ENCODE peak calls at places on chromosomes 7 and 10, in six cellular contexts. One of them, this sample, is unnamed.

GRCh38 chr10:115209133-115209532 is 116.0 kb downstream of the ATRNL1 start:
- DNase-seq in AML-193: no peak
- DNase-seq in iPS-NIHi11: no peak
- DNase-seq in mesendoderm: no peak
- DNase-seq in Calu3: no peak
- DNase-seq in T-cell: no peak
- DNase-seq in this sample: no peak

GRCh38 chr7:118029881-118030422 is 154.0 kb upstream of the LSM8 start:
- DNase-seq in AML-193: no peak
- DNase-seq in iPS-NIHi11: no peak
- DNase-seq in mesendoderm: no peak
- DNase-seq in Calu3: no peak
- DNase-seq in T-cell: no peak
- DNase-seq in this sample: no peak

GRCh38 chr10:15363031-15363430 is 8.1 kb downstream of the FAM171A1 start:
- DNase-seq in AML-193: no peak
- DNase-seq in iPS-NIHi11: no peak
- DNase-seq in mesendoderm: peak
- DNase-seq in Calu3: no peak
- DNase-seq in T-cell: no peak
- DNase-seq in this sample: no peak

GRCh38 chr10:59265140-59265539 is 88.7 kb downstream of the PHYHIPL start:
- DNase-seq in AML-193: no peak
- DNase-seq in iPS-NIHi11: peak
- DNase-seq in mesendoderm: peak
- DNase-seq in Calu3: no peak
- DNase-seq in T-cell: no peak
- DNase-seq in this sample: peak

GRCh38 chr7:103343758-103344452 is 662 bp downstream of the DNAJC2 start:
- DNase-seq in AML-193: peak
- DNase-seq in iPS-NIHi11: no peak
- DNase-seq in mesendoderm: peak
- DNase-seq in Calu3: peak
- DNase-seq in T-cell: no peak
- DNase-seq in this sample: peak

GRCh38 chr10:93006435-93007039 is 54.1 kb upstream of the CYP26C1 start:
- DNase-seq in AML-193: peak
- DNase-seq in iPS-NIHi11: peak
- DNase-seq in mesendoderm: peak
- DNase-seq in Calu3: peak
- DNase-seq in T-cell: no peak
- DNase-seq in this sample: peak

GRCh38 chr10:111360260-111360925 is 283.6 kb downstream of the ADRA2A start:
- DNase-seq in AML-193: peak
- DNase-seq in iPS-NIHi11: peak
- DNase-seq in mesendoderm: peak
- DNase-seq in Calu3: peak
- DNase-seq in T-cell: no peak
- DNase-seq in this sample: peak

GRCh38 chr7:116955801-116956514 is 2.7 kb downstream of the ST7 start:
- DNase-seq in AML-193: no peak
- DNase-seq in iPS-NIHi11: no peak
- DNase-seq in mesendoderm: no peak
- DNase-seq in Calu3: no peak
- DNase-seq in T-cell: no peak
- DNase-seq in this sample: no peak

GRCh38 chr7:107147464-107148214 is 21.2 kb upstream of the HBP1 start:
- DNase-seq in AML-193: peak
- DNase-seq in iPS-NIHi11: peak
- DNase-seq in mesendoderm: peak
- DNase-seq in Calu3: peak
- DNase-seq in T-cell: no peak
- DNase-seq in this sample: peak

GRCh38 chr10:68296833-68297232 is 35.0 kb upstream of the HNRNPH3 start:
- DNase-seq in AML-193: no peak
- DNase-seq in iPS-NIHi11: no peak
- DNase-seq in mesendoderm: no peak
- DNase-seq in Calu3: no peak
- DNase-seq in T-cell: no peak
- DNase-seq in this sample: no peak

GRCh38 chr10:90087197-90088007 is 386.0 kb downstream of the KIF20B start:
- DNase-seq in AML-193: no peak
- DNase-seq in iPS-NIHi11: no peak
- DNase-seq in mesendoderm: peak
- DNase-seq in Calu3: peak
- DNase-seq in T-cell: no peak
- DNase-seq in this sample: no peak

GRCh38 chr10:104331208-104331838 is 6.9 kb downstream of the ITPRIP start:
- DNase-seq in AML-193: no peak
- DNase-seq in iPS-NIHi11: no peak
- DNase-seq in mesendoderm: peak
- DNase-seq in Calu3: no peak
- DNase-seq in T-cell: no peak
- DNase-seq in this sample: peak

GRCh38 chr7:105808703-105809590 is 67.5 kb downstream of the ATXN7L1 start:
- DNase-seq in AML-193: peak
- DNase-seq in iPS-NIHi11: no peak
- DNase-seq in mesendoderm: no peak
- DNase-seq in Calu3: peak
- DNase-seq in T-cell: peak
- DNase-seq in this sample: no peak

GRCh38 chr7:44534501-44534900 is 6.6 kb downstream of the NPC1L1 start:
- DNase-seq in AML-193: peak
- DNase-seq in iPS-NIHi11: peak
- DNase-seq in mesendoderm: peak
- DNase-seq in Calu3: peak
- DNase-seq in T-cell: peak
- DNase-seq in this sample: peak

GRCh38 chr7:122902751-122903495 is 16.7 kb upstream of the CADPS2 start:
- DNase-seq in AML-193: no peak
- DNase-seq in iPS-NIHi11: no peak
- DNase-seq in mesendoderm: peak
- DNase-seq in Calu3: no peak
- DNase-seq in T-cell: no peak
- DNase-seq in this sample: peak

GRCh38 chr7:115221484-115221883 is 299.6 kb downstream of the MDFIC start:
- DNase-seq in AML-193: no peak
- DNase-seq in iPS-NIHi11: no peak
- DNase-seq in mesendoderm: no peak
- DNase-seq in Calu3: no peak
- DNase-seq in T-cell: no peak
- DNase-seq in this sample: no peak

GRCh38 chr10:30915141-30915540 is 116.5 kb downstream of the ZNF438 start:
- DNase-seq in AML-193: peak
- DNase-seq in iPS-NIHi11: no peak
- DNase-seq in mesendoderm: no peak
- DNase-seq in Calu3: no peak
- DNase-seq in T-cell: no peak
- DNase-seq in this sample: no peak

GRCh38 chr10:124354411-124355382 is 64.0 kb downstream of the OAT start:
- DNase-seq in AML-193: peak
- DNase-seq in iPS-NIHi11: no peak
- DNase-seq in mesendoderm: peak
- DNase-seq in Calu3: peak
- DNase-seq in T-cell: no peak
- DNase-seq in this sample: peak

GRCh38 chr10:77801474-77802238 is 124.9 kb downstream of the DLG5 start:
- DNase-seq in AML-193: no peak
- DNase-seq in iPS-NIHi11: no peak
- DNase-seq in mesendoderm: peak
- DNase-seq in Calu3: no peak
- DNase-seq in T-cell: no peak
- DNase-seq in this sample: no peak

GRCh38 chr10:80260295-80261243 is 28.9 kb downstream of the MAT1A start:
- DNase-seq in AML-193: peak
- DNase-seq in iPS-NIHi11: peak
- DNase-seq in mesendoderm: peak
- DNase-seq in Calu3: peak
- DNase-seq in T-cell: no peak
- DNase-seq in this sample: peak

GRCh38 chr10:116948530-116948870 is 56.5 kb downstream of the SHTN1 start:
- DNase-seq in AML-193: no peak
- DNase-seq in iPS-NIHi11: no peak
- DNase-seq in mesendoderm: no peak
- DNase-seq in Calu3: no peak
- DNase-seq in T-cell: no peak
- DNase-seq in this sample: no peak

GRCh38 chr10:24874133-24874532 is 78.3 kb downstream of the PRTFDC1 start:
- DNase-seq in AML-193: no peak
- DNase-seq in iPS-NIHi11: no peak
- DNase-seq in mesendoderm: no peak
- DNase-seq in Calu3: no peak
- DNase-seq in T-cell: no peak
- DNase-seq in this sample: no peak

GRCh38 chr7:141053626-141054025 is 20.2 kb upstream of the TMEM178B start:
- DNase-seq in AML-193: no peak
- DNase-seq in iPS-NIHi11: no peak
- DNase-seq in mesendoderm: no peak
- DNase-seq in Calu3: no peak
- DNase-seq in T-cell: peak
- DNase-seq in this sample: no peak

GRCh38 chr7:48004598-48004997 is 24.3 kb downstream of the SUN3 start:
- DNase-seq in AML-193: no peak
- DNase-seq in iPS-NIHi11: no peak
- DNase-seq in mesendoderm: no peak
- DNase-seq in Calu3: no peak
- DNase-seq in T-cell: no peak
- DNase-seq in this sample: no peak

GRCh38 chr7:854118-854775 is 22.0 kb downstream of the SUN1 start:
- DNase-seq in AML-193: no peak
- DNase-seq in iPS-NIHi11: no peak
- DNase-seq in mesendoderm: no peak
- DNase-seq in Calu3: no peak
- DNase-seq in T-cell: no peak
- DNase-seq in this sample: no peak

GRCh38 chr7:96826089-96826488 is 116.4 kb upstream of the SEM1 start:
- DNase-seq in AML-193: no peak
- DNase-seq in iPS-NIHi11: no peak
- DNase-seq in mesendoderm: peak
- DNase-seq in Calu3: peak
- DNase-seq in T-cell: no peak
- DNase-seq in this sample: no peak

GRCh38 chr10:25059990-25060389 is 43.6 kb downstream of the THNSL1 start:
- DNase-seq in AML-193: no peak
- DNase-seq in iPS-NIHi11: peak
- DNase-seq in mesendoderm: peak
- DNase-seq in Calu3: peak
- DNase-seq in T-cell: no peak
- DNase-seq in this sample: peak

GRCh38 chr10:17239276-17239660 is 11.2 kb downstream of the VIM start:
- DNase-seq in AML-193: no peak
- DNase-seq in iPS-NIHi11: no peak
- DNase-seq in mesendoderm: no peak
- DNase-seq in Calu3: no peak
- DNase-seq in T-cell: no peak
- DNase-seq in this sample: no peak

GRCh38 chr7:127708788-127709187 is 56.8 kb downstream of the SND1 start:
- DNase-seq in AML-193: peak
- DNase-seq in iPS-NIHi11: peak
- DNase-seq in mesendoderm: peak
- DNase-seq in Calu3: peak
- DNase-seq in T-cell: peak
- DNase-seq in this sample: peak

GRCh38 chr10:122051609-122052385 is 62.8 kb downstream of the TACC2 start:
- DNase-seq in AML-193: no peak
- DNase-seq in iPS-NIHi11: peak
- DNase-seq in mesendoderm: peak
- DNase-seq in Calu3: peak
- DNase-seq in T-cell: no peak
- DNase-seq in this sample: peak

GRCh38 chr10:35336921-35337741 is 822 bp downstream of the CCNY start:
- DNase-seq in AML-193: no peak
- DNase-seq in iPS-NIHi11: peak
- DNase-seq in mesendoderm: peak
- DNase-seq in Calu3: peak
- DNase-seq in T-cell: peak
- DNase-seq in this sample: peak

GRCh38 chr7:2521341-2521745 is 1.8 kb downstream of the LFNG start:
- DNase-seq in AML-193: no peak
- DNase-seq in iPS-NIHi11: no peak
- DNase-seq in mesendoderm: no peak
- DNase-seq in Calu3: no peak
- DNase-seq in T-cell: no peak
- DNase-seq in this sample: no peak

GRCh38 chr7:5693529-5693928 is 87.9 kb downstream of the RNF216 start:
- DNase-seq in AML-193: peak
- DNase-seq in iPS-NIHi11: no peak
- DNase-seq in mesendoderm: no peak
- DNase-seq in Calu3: peak
- DNase-seq in T-cell: no peak
- DNase-seq in this sample: peak

GRCh38 chr10:120477006-120477722 is 20.1 kb downstream of the PLPP4 start:
- DNase-seq in AML-193: no peak
- DNase-seq in iPS-NIHi11: no peak
- DNase-seq in mesendoderm: no peak
- DNase-seq in Calu3: no peak
- DNase-seq in T-cell: no peak
- DNase-seq in this sample: no peak

GRCh38 chr7:620052-620451 is 100.4 kb upstream of the PDGFA start:
- DNase-seq in AML-193: no peak
- DNase-seq in iPS-NIHi11: no peak
- DNase-seq in mesendoderm: peak
- DNase-seq in Calu3: no peak
- DNase-seq in T-cell: no peak
- DNase-seq in this sample: peak

This sample was measured in GM23338.